ENCODE peak calls at places on chromosomes 7 and 10, in five cellular contexts. R is NCI-H2171, A is NCI-H2029, D is brain microvascular endothelial cell, H is cerebellar nuclear complex. I is an unnamed sample.

GRCh38 chr10:107739951-107740350 is 575.4 kb upstream of the SORCS1 start:
- DNase-seq in R (no peak), H (no peak), D (no peak), A (no peak), I (no peak)

GRCh38 chr10:66390926-66391325 is 534.9 kb upstream of the LRRTM3 start:
- DNase-seq in A (no peak), D (no peak), H (no peak), R (no peak), I (no peak)

GRCh38 chr7:80154656-80155325 is 20.2 kb downstream of the GNAI1 start:
- DNase-seq in H (no peak), D (no peak), R (no peak), A (no peak), I (no peak)

GRCh38 chr7:22822486-22823141 is at the start of gene TOMM7:
- DNase-seq in D (peak), R (peak), A (peak), H (peak), I (peak)

GRCh38 chr7:111202321-111202720 is 111.4 kb downstream of the LRRN3 start:
- DNase-seq in D (no peak), A (no peak), H (no peak), R (no peak), I (no peak)

GRCh38 chr7:33888206-33888605 is 17.1 kb upstream of the BMPER start:
- DNase-seq in H (no peak), A (no peak), R (no peak), D (no peak), I (no peak)

GRCh38 chr10:133307776-133308430 is 769 bp downstream of the TUBGCP2 start:
- DNase-seq in H (no peak), R (peak), D (peak), A (peak), I (peak)

GRCh38 chr10:118590334-118590733 is 5.1 kb downstream of the PRLHR start:
- DNase-seq in R (peak), H (no peak), A (peak), D (no peak), I (peak)

GRCh38 chr10:46540412-46541016 is 15.9 kb downstream of the GPRIN2 start:
- DNase-seq in H (no peak), D (no peak), A (no peak), R (no peak), I (no peak)

GRCh38 chr7:143372070-143372469 is 9.1 kb upstream of the ZYX start:
- DNase-seq in H (no peak), A (peak), D (no peak), R (no peak), I (peak)

GRCh38 chr7:155377837-155378579 is 79.9 kb upstream of the EN2 start:
- DNase-seq in A (no peak), R (no peak), D (no peak), H (no peak), I (no peak)

GRCh38 chr10:29305031-29305335 is 16.1 kb downstream of the LYZL1 start:
- DNase-seq in R (no peak), D (no peak), A (no peak), H (no peak), I (no peak)

GRCh38 chr10:14173706-14174594 is 156.8 kb downstream of the FRMD4A start:
- DNase-seq in A (no peak), R (peak), D (peak), H (peak), I (peak)

GRCh38 chr10:25226775-25227682 is 52.2 kb downstream of the GPR158 start:
- DNase-seq in D (peak), R (no peak), A (peak), H (no peak), I (no peak)

GRCh38 chr7:39733881-39734571 is 110.7 kb downstream of the RALA start:
- DNase-seq in H (peak), A (peak), D (peak), R (no peak), I (no peak)

GRCh38 chr7:41685684-41686083 is 17.2 kb downstream of the INHBA start:
- DNase-seq in D (no peak), A (no peak), R (no peak), H (no peak), I (no peak)

GRCh38 chr7:27751888-27752660 is 12.1 kb downstream of the TAX1BP1 start:
- DNase-seq in A (no peak), D (no peak), R (no peak), H (no peak), I (no peak)

GRCh38 chr7:29224726-29225125 is 30.2 kb downstream of the CHN2 start:
- DNase-seq in R (no peak), H (no peak), A (no peak), D (no peak), I (no peak)

GRCh38 chr10:78025685-78026364 is 3.5 kb downstream of the POLR3A start:
- DNase-seq in D (peak), A (no peak), R (no peak), H (no peak), I (no peak)